ENCODE peak calls at places on chromosomes 2 and 18, in ten cellular contexts. E is T-helper 22 cell; C is endothelial cell; N is brain microvascular endothelial cell; U is activated gamma-delta T cell treated with anti-CD3 and anti-CD28 coated beads, Interleukin-2, amount 50 U/mL, for 16 hours; Z is Caki2; I is adipocyte; L is anterior cingulate cortex; J is A172; S is DND-41. P is an unnamed sample.

GRCh38 chr2:242043538-242044205 is 174.1 kb downstream of the RTP5 start:
- DNase-seq in C (no peak), S (no peak), E (no peak), L (no peak), I (no peak), U (no peak), Z (no peak), J (no peak), N (no peak), P (no peak)

GRCh38 chr2:109386004-109386695 is 227.6 kb downstream of the SEPTIN10 start:
- DNase-seq in U (no peak), S (no peak), Z (no peak), I (no peak), J (no peak), L (no peak), E (no peak), N (no peak), C (no peak), P (no peak)

GRCh38 chr2:109558076-109558882 is 55.5 kb downstream of the SEPTIN10 start:
- DNase-seq in J (peak), S (no peak), N (peak), L (no peak), U (no peak), E (no peak), C (no peak), Z (peak), I (peak), P (peak)

GRCh38 chr2:109218087-109218791 is 89.2 kb downstream of the SH3RF3 start:
- DNase-seq in C (no peak), S (no peak), L (no peak), N (no peak), I (no peak), Z (no peak), U (no peak), E (no peak), J (peak), P (peak)

GRCh38 chr2:2328847-2329246 is 2.2 kb downstream of the MYT1L start:
- DNase-seq in U (no peak), Z (peak), E (no peak), S (peak), L (no peak), C (peak), N (peak), I (peak), J (peak), P (no peak)

GRCh38 chr18:49464718-49465598 is 4.5 kb upstream of the DYM start:
- DNase-seq in U (no peak), I (no peak), C (no peak), L (no peak), E (no peak), J (no peak), Z (no peak), N (peak), S (no peak), P (no peak)

GRCh38 chr2:31335921-31336570 is 78.5 kb downstream of the XDH start:
- DNase-seq in S (no peak), C (no peak), E (no peak), U (no peak), L (no peak), N (peak), Z (peak), I (peak), J (peak), P (peak)

GRCh38 chr2:182652326-182652725 is 63.7 kb upstream of the DNAJC10 start:
- DNase-seq in C (no peak), J (no peak), S (no peak), I (no peak), L (no peak), U (no peak), Z (no peak), N (no peak), E (peak), P (no peak)

P was measured in AG10803.